ENCODE peak calls at places on chromosome 1, in four cellular contexts. P is cardiac muscle cell; C is activated CD4-positive, alpha-beta T cell treated with anti-CD3 and anti-CD28 coated beads, Interleukin-2, amount 50 U/mL, for 1 hour; N is type B pancreatic cell. L is an unnamed sample.

GRCh38 chr1:151340870-151341754 is 5.9 kb downstream of the RFX5 start:
- DNase-seq in N (no peak), C (peak; percentile 24), P (peak; percentile 89), L (no peak)

GRCh38 chr1:230284891-230285290 is 141.2 kb downstream of the PGBD5 start:
- DNase-seq in C (no peak), N (no peak), P (no peak), L (no peak)

GRCh38 chr1:207605444-207606361 is 39.2 kb upstream of the CR1L start:
- DNase-seq in P (no peak), N (no peak), C (no peak), L (no peak)

GRCh38 chr1:46300673-46301405 is 2.6 kb downstream of the LRRC41 start:
- DNase-seq in P (peak; percentile 56), C (no peak), N (no peak), L (no peak)

GRCh38 chr1:228979774-228980173 is 244.5 kb downstream of the RHOU start:
- DNase-seq in N (no peak), P (no peak), C (no peak), L (peak; percentile 13)

GRCh38 chr1:30782361-30783243 is 25.0 kb upstream of the LAPTM5 start:
- DNase-seq in P (peak; percentile 71), C (peak; percentile 69), N (peak; percentile 83), L (no peak)

GRCh38 chr1:246492611-246493245 is 14.4 kb downstream of the SMYD3 start:
- DNase-seq in C (peak; percentile 15), P (peak; percentile 84), N (no peak), L (no peak)

GRCh38 chr1:48817505-48818114 is 40.9 kb upstream of the BEND5 start:
- DNase-seq in C (no peak), N (no peak), P (peak; percentile 64), L (no peak)

GRCh38 chr1:231869364-231869763 is 242.8 kb downstream of the DISC1 start:
- DNase-seq in P (no peak), N (no peak), C (no peak), L (no peak)

GRCh38 chr1:89259283-89259971 is 13.2 kb downstream of the GBP5 start:
- DNase-seq in P (no peak), N (no peak), C (no peak), L (no peak)

GRCh38 chr1:61261585-61261984 is 179.2 kb downstream of the NFIA start:
- DNase-seq in P (no peak), C (no peak), N (no peak), L (no peak)

GRCh38 chr1:47638713-47639112 is 200.9 kb downstream of the FOXD2 start:
- DNase-seq in P (no peak), C (no peak), N (no peak), L (no peak)

GRCh38 chr1:30615076-30615795 is 108.1 kb downstream of the MATN1 start:
- DNase-seq in P (no peak), N (peak; percentile 29), C (no peak), L (peak; percentile 67)

GRCh38 chr1:58162952-58163550 is 383.5 kb downstream of the OMA1 start:
- DNase-seq in N (no peak), P (peak; percentile 73), C (no peak), L (no peak)

GRCh38 chr1:67053535-67053784 is 488 bp downstream of the SLC35D1 start:
- DNase-seq in P (peak; percentile 70), C (peak; percentile 29), N (peak; percentile 80), L (no peak)

GRCh38 chr1:179169616-179170467 is 59.6 kb downstream of the ABL2 start:
- DNase-seq in P (peak; percentile 83), C (no peak), N (no peak), L (no peak)

GRCh38 chr1:32100359-32100758 is 7.5 kb upstream of the KPNA6 start:
- DNase-seq in N (no peak), P (peak; percentile 55), C (no peak), L (no peak)

GRCh38 chr1:226711976-226712778 is 26.9 kb downstream of the ITPKB start:
- DNase-seq in P (no peak), C (peak; percentile 49), N (no peak), L (no peak)

GRCh38 chr1:151839457-151840409 is at the start of gene C2CD4D:
- DNase-seq in N (no peak), C (peak; percentile 66), P (peak; percentile 64), L (no peak)

GRCh38 chr1:1005774-1006304 is 5.9 kb upstream of the HES4 start:
- DNase-seq in N (no peak), C (no peak), P (no peak), L (peak; percentile 65)

GRCh38 chr1:225862581-225862950 is 19.6 kb downstream of the TMEM63A start:
- DNase-seq in C (no peak), P (no peak), N (no peak), L (no peak)

GRCh38 chr1:81876901-81877750 is 76.4 kb downstream of the ADGRL2 start:
- DNase-seq in N (no peak), C (no peak), P (peak; percentile 57), L (no peak)

GRCh38 chr1:204357551-204357950 is 2.2 kb downstream of the PLEKHA6 start:
- DNase-seq in P (peak; percentile 61), C (no peak), N (no peak), L (no peak)

GRCh38 chr1:54325705-54326461 is 80.3 kb downstream of the SSBP3 start:
- DNase-seq in N (no peak), C (no peak), P (no peak), L (no peak)

GRCh38 chr1:7784492-7785071 is 491 bp downstream of the PER3 start:
- DNase-seq in P (peak; percentile 2), C (no peak), N (no peak), L (no peak)